ENCODE peak calls at places on chromosomes 6 and 20, in nine cellular contexts. One of them, this sample, is unnamed.

GRCh38 chr20:61924211-61924857 is 141.3 kb downstream of the TAF4 start:
- DNase-seq in activated CD4-positive, alpha-beta T cell treated with anti-CD3 and anti-CD28 coated beads, Interleukin-2, amount 50 U/mL, for 1 hour: no peak
- DNase-seq in H7: peak; percentile 77
- DNase-seq in hepatocyte: no peak
- DNase-seq in epithelial cell of esophagus: no peak
- DNase-seq in stimulated activated CD4-positive, alpha-beta T cell treated with anti-CD3 and anti-CD28 coated beads, TNF-alpha, amount 100 ng/mL, for 4 hours: no peak
- DNase-seq in GOT3: no peak
- DNase-seq in hippocampal formation: no peak
- DNase-seq in cardiac muscle cell: no peak
- DNase-seq in this sample: peak; percentile 81

GRCh38 chr6:21942910-21943309 is 349.4 kb downstream of the SOX4 start:
- DNase-seq in activated CD4-positive, alpha-beta T cell treated with anti-CD3 and anti-CD28 coated beads, Interleukin-2, amount 50 U/mL, for 1 hour: no peak
- DNase-seq in H7: no peak
- DNase-seq in hepatocyte: no peak
- DNase-seq in epithelial cell of esophagus: no peak
- DNase-seq in stimulated activated CD4-positive, alpha-beta T cell treated with anti-CD3 and anti-CD28 coated beads, TNF-alpha, amount 100 ng/mL, for 4 hours: no peak
- DNase-seq in GOT3: no peak
- DNase-seq in hippocampal formation: no peak
- DNase-seq in cardiac muscle cell: no peak
- DNase-seq in this sample: no peak

GRCh38 chr20:38432292-38432691 is 2.8 kb downstream of the SNHG17 start:
- DNase-seq in activated CD4-positive, alpha-beta T cell treated with anti-CD3 and anti-CD28 coated beads, Interleukin-2, amount 50 U/mL, for 1 hour: no peak
- DNase-seq in H7: no peak
- DNase-seq in hepatocyte: no peak
- DNase-seq in epithelial cell of esophagus: no peak
- DNase-seq in stimulated activated CD4-positive, alpha-beta T cell treated with anti-CD3 and anti-CD28 coated beads, TNF-alpha, amount 100 ng/mL, for 4 hours: no peak
- DNase-seq in GOT3: no peak
- DNase-seq in hippocampal formation: no peak
- DNase-seq in cardiac muscle cell: no peak
- DNase-seq in this sample: no peak

GRCh38 chr6:30988209-30988825 is 4.8 kb downstream of the MUC21 start:
- DNase-seq in activated CD4-positive, alpha-beta T cell treated with anti-CD3 and anti-CD28 coated beads, Interleukin-2, amount 50 U/mL, for 1 hour: no peak
- DNase-seq in H7: no peak
- DNase-seq in hepatocyte: peak; percentile 26
- DNase-seq in epithelial cell of esophagus: no peak
- DNase-seq in stimulated activated CD4-positive, alpha-beta T cell treated with anti-CD3 and anti-CD28 coated beads, TNF-alpha, amount 100 ng/mL, for 4 hours: no peak
- DNase-seq in GOT3: no peak
- DNase-seq in hippocampal formation: no peak
- DNase-seq in cardiac muscle cell: no peak
- DNase-seq in this sample: no peak

GRCh38 chr6:142478117-142478516 is 176.3 kb downstream of the ADGRG6 start:
- DNase-seq in activated CD4-positive, alpha-beta T cell treated with anti-CD3 and anti-CD28 coated beads, Interleukin-2, amount 50 U/mL, for 1 hour: no peak
- DNase-seq in H7: peak; percentile 13
- DNase-seq in hepatocyte: peak; percentile 8
- DNase-seq in epithelial cell of esophagus: peak; percentile 58
- DNase-seq in stimulated activated CD4-positive, alpha-beta T cell treated with anti-CD3 and anti-CD28 coated beads, TNF-alpha, amount 100 ng/mL, for 4 hours: no peak
- DNase-seq in GOT3: no peak
- DNase-seq in hippocampal formation: no peak
- DNase-seq in cardiac muscle cell: no peak
- DNase-seq in this sample: no peak

GRCh38 chr6:169240591-169241390 is 12.9 kb downstream of the THBS2 start:
- DNase-seq in activated CD4-positive, alpha-beta T cell treated with anti-CD3 and anti-CD28 coated beads, Interleukin-2, amount 50 U/mL, for 1 hour: no peak
- DNase-seq in H7: no peak
- DNase-seq in hepatocyte: no peak
- DNase-seq in epithelial cell of esophagus: peak; percentile 82
- DNase-seq in stimulated activated CD4-positive, alpha-beta T cell treated with anti-CD3 and anti-CD28 coated beads, TNF-alpha, amount 100 ng/mL, for 4 hours: no peak
- DNase-seq in GOT3: no peak
- DNase-seq in hippocampal formation: no peak
- DNase-seq in cardiac muscle cell: no peak
- DNase-seq in this sample: no peak

GRCh38 chr6:10800810-10801209 is 37.5 kb downstream of the MAK start:
- DNase-seq in activated CD4-positive, alpha-beta T cell treated with anti-CD3 and anti-CD28 coated beads, Interleukin-2, amount 50 U/mL, for 1 hour: no peak
- DNase-seq in H7: no peak
- DNase-seq in hepatocyte: peak; percentile 18
- DNase-seq in epithelial cell of esophagus: peak; percentile 83
- DNase-seq in stimulated activated CD4-positive, alpha-beta T cell treated with anti-CD3 and anti-CD28 coated beads, TNF-alpha, amount 100 ng/mL, for 4 hours: no peak
- DNase-seq in GOT3: no peak
- DNase-seq in hippocampal formation: no peak
- DNase-seq in cardiac muscle cell: no peak
- DNase-seq in this sample: no peak

GRCh38 chr20:34536798-34537394 is 20.7 kb downstream of the DYNLRB1 start:
- DNase-seq in activated CD4-positive, alpha-beta T cell treated with anti-CD3 and anti-CD28 coated beads, Interleukin-2, amount 50 U/mL, for 1 hour: peak; percentile 55
- DNase-seq in H7: peak; percentile 76
- DNase-seq in hepatocyte: no peak
- DNase-seq in epithelial cell of esophagus: peak; percentile 52
- DNase-seq in stimulated activated CD4-positive, alpha-beta T cell treated with anti-CD3 and anti-CD28 coated beads, TNF-alpha, amount 100 ng/mL, for 4 hours: no peak
- DNase-seq in GOT3: no peak
- DNase-seq in hippocampal formation: peak; percentile 30
- DNase-seq in cardiac muscle cell: peak; percentile 44
- DNase-seq in this sample: peak; percentile 87

GRCh38 chr20:8858181-8858794 is 210.6 kb upstream of the PLCB4 start:
- DNase-seq in activated CD4-positive, alpha-beta T cell treated with anti-CD3 and anti-CD28 coated beads, Interleukin-2, amount 50 U/mL, for 1 hour: no peak
- DNase-seq in H7: no peak
- DNase-seq in hepatocyte: no peak
- DNase-seq in epithelial cell of esophagus: no peak
- DNase-seq in stimulated activated CD4-positive, alpha-beta T cell treated with anti-CD3 and anti-CD28 coated beads, TNF-alpha, amount 100 ng/mL, for 4 hours: no peak
- DNase-seq in GOT3: no peak
- DNase-seq in hippocampal formation: no peak
- DNase-seq in cardiac muscle cell: no peak
- DNase-seq in this sample: no peak

GRCh38 chr6:47484616-47485015 is 7.0 kb downstream of the CD2AP start:
- DNase-seq in activated CD4-positive, alpha-beta T cell treated with anti-CD3 and anti-CD28 coated beads, Interleukin-2, amount 50 U/mL, for 1 hour: no peak
- DNase-seq in H7: no peak
- DNase-seq in hepatocyte: peak; percentile 16
- DNase-seq in epithelial cell of esophagus: peak; percentile 87
- DNase-seq in stimulated activated CD4-positive, alpha-beta T cell treated with anti-CD3 and anti-CD28 coated beads, TNF-alpha, amount 100 ng/mL, for 4 hours: no peak
- DNase-seq in GOT3: no peak
- DNase-seq in hippocampal formation: no peak
- DNase-seq in cardiac muscle cell: no peak
- DNase-seq in this sample: no peak

GRCh38 chr6:473759-474453 is 82.4 kb downstream of the IRF4 start:
- DNase-seq in activated CD4-positive, alpha-beta T cell treated with anti-CD3 and anti-CD28 coated beads, Interleukin-2, amount 50 U/mL, for 1 hour: no peak
- DNase-seq in H7: peak; percentile 39
- DNase-seq in hepatocyte: no peak
- DNase-seq in epithelial cell of esophagus: no peak
- DNase-seq in stimulated activated CD4-positive, alpha-beta T cell treated with anti-CD3 and anti-CD28 coated beads, TNF-alpha, amount 100 ng/mL, for 4 hours: no peak
- DNase-seq in GOT3: no peak
- DNase-seq in hippocampal formation: no peak
- DNase-seq in cardiac muscle cell: no peak
- DNase-seq in this sample: no peak